ENCODE peak calls at places on chromosomes 5 and 9, in four cellular contexts. I is left ventricle myocardium superior, W is mucosa of descending colon, H is left lung. Z is an unnamed sample.
A peak's percentile ranks its signal among the peaks of the same experiment; 100 is the strongest.

GRCh38 chr9:83291196-83291595 is 228.3 kb upstream of the RASEF start:
- ATAC-seq in I (no peak), H (no peak), W (peak; percentile 28), Z (no peak)

GRCh38 chr9:95230046-95230445 is 87.5 kb downstream of the FANCC start:
- ATAC-seq in I (no peak), H (no peak), W (no peak), Z (no peak)

GRCh38 chr9:120532891-120533290 is 47.1 kb downstream of the CDK5RAP2 start:
- ATAC-seq in H (no peak), I (no peak), W (no peak), Z (no peak)

GRCh38 chr5:38453506-38453905 is 102.9 kb downstream of the LIFR start:
- ATAC-seq in I (no peak), H (peak; percentile 37), W (peak; percentile 58), Z (peak; percentile 88)

GRCh38 chr5:87282254-87282653 is 14.6 kb downstream of the RASA1 start:
- ATAC-seq in I (no peak), H (no peak), W (no peak), Z (peak; percentile 90)

GRCh38 chr9:134043531-134043988 is 18.3 kb downstream of the BRD3OS start:
- ATAC-seq in H (no peak), W (no peak), I (no peak), Z (no peak)

GRCh38 chr5:142222235-142222880 is 102.5 kb downstream of the SPRY4 start:
- ATAC-seq in W (no peak), H (no peak), I (no peak), Z (no peak)

GRCh38 chr9:113499153-113499875 is 35.8 kb downstream of the RGS3 start:
- ATAC-seq in W (no peak), H (no peak), I (no peak), Z (no peak)

GRCh38 chr9:91795500-91796241 is 154.4 kb downstream of the ROR2 start:
- ATAC-seq in I (no peak), W (peak; percentile 66), H (no peak), Z (no peak)

GRCh38 chr9:123426406-123426805 is 70.4 kb downstream of the CRB2 start:
- ATAC-seq in H (no peak), I (no peak), W (peak; percentile 66), Z (no peak)

GRCh38 chr5:56464935-56465756 is 232.0 kb upstream of the ANKRD55 start:
- ATAC-seq in I (peak; percentile 75), H (peak; percentile 44), W (peak; percentile 51), Z (no peak)

GRCh38 chr9:20623021-20623747 is 885 bp upstream of the MLLT3 start:
- ATAC-seq in H (peak; percentile 1), W (peak; percentile 3), I (peak; percentile 32), Z (peak; percentile 22)

GRCh38 chr9:137745541-137745991 is 126.8 kb downstream of the EHMT1 start:
- ATAC-seq in I (no peak), W (peak; percentile 78), H (peak; percentile 42), Z (peak; percentile 80)

GRCh38 chr5:172571413-172571812 is 69.7 kb upstream of the NEURL1B start:
- ATAC-seq in W (no peak), H (no peak), I (no peak), Z (no peak)

GRCh38 chr9:92734931-92735906 is 29.4 kb downstream of the BICD2 start:
- ATAC-seq in W (no peak), I (no peak), H (no peak), Z (no peak)

Z was measured in activated T-helper 17 cell treated with anti-CD3 and anti-CD28 coated beads, Interleukin-2, amount 50 U/mL, for 72 hours.